ENCODE peak calls at places on chromosomes 4 and X, in seven cellular contexts. C is transverse colon, Q is prostate gland, H is spleen, I is HCT116, T is breast epithelium, D is sigmoid colon. P is an unnamed sample.

GRCh38 chr4:106340774-106341173 is 24.4 kb downstream of the AIMP1 start:
- DNase-seq in C (no peak), H (no peak), T (no peak), I (no peak), D (no peak), Q (no peak), P (no peak)

GRCh38 chr4:141541851-141542250 is 94.5 kb upstream of the IL15 start:
- DNase-seq in C (no peak), H (no peak), T (no peak), I (no peak), D (no peak), Q (no peak), P (no peak)

GRCh38 chrX:10157545-10157944 is 770 bp downstream of the CLCN4 start:
- DNase-seq in T (no peak), C (no peak), H (no peak), Q (no peak), D (no peak), I (no peak), P (no peak)

GRCh38 chrX:134601240-134601639 is 57.0 kb downstream of the PLAC1 start:
- DNase-seq in Q (no peak), I (no peak), H (no peak), T (no peak), D (no peak), C (no peak), P (no peak)

GRCh38 chr4:8754634-8755589 is 116.7 kb downstream of the HMX1 start:
- DNase-seq in T (peak; percentile 42), D (peak; percentile 47), Q (no peak), C (no peak), I (no peak), H (peak; percentile 39), P (no peak)

GRCh38 chr4:146340798-146341197 is 126.5 kb downstream of the REELD1 start:
- DNase-seq in Q (no peak), T (no peak), I (no peak), D (no peak), H (no peak), C (no peak), P (no peak)

GRCh38 chrX:82141942-82142341 is 940.0 kb downstream of the SH3BGRL start:
- DNase-seq in T (no peak), I (no peak), Q (no peak), C (no peak), H (no peak), D (no peak), P (no peak)

GRCh38 chr4:107824367-107825071 is at the start of gene SGMS2:
- DNase-seq in Q (peak; percentile 92), C (peak; percentile 90), T (peak; percentile 89), D (peak; percentile 95), I (peak; percentile 88), H (peak; percentile 90), P (peak; percentile 92)

GRCh38 chrX:121958886-121959285 is 911.5 kb downstream of the GLUD2 start:
- DNase-seq in D (no peak), C (no peak), I (no peak), T (no peak), Q (no peak), H (no peak), P (no peak)

GRCh38 chrX:44106864-44107263 is 133.7 kb upstream of the NDP start:
- DNase-seq in Q (no peak), C (no peak), I (no peak), H (no peak), D (no peak), T (no peak), P (no peak)

GRCh38 chrX:23668335-23668734 is 1.0 kb downstream of the PRDX4 start:
- DNase-seq in I (no peak), Q (no peak), C (no peak), T (no peak), D (no peak), H (no peak), P (no peak)

GRCh38 chrX:54786972-54787371 is 11.1 kb downstream of the ITIH6 start:
- DNase-seq in C (peak; percentile 32), T (no peak), Q (no peak), I (no peak), D (no peak), H (no peak), P (no peak)

GRCh38 chrX:42946544-42947223 is 168.7 kb upstream of the PPP1R2C start:
- DNase-seq in T (no peak), I (no peak), C (no peak), Q (no peak), H (no peak), D (no peak), P (no peak)

GRCh38 chr4:153582954-153583456 is 101.1 kb upstream of the TLR2 start:
- DNase-seq in D (no peak), I (no peak), C (no peak), H (no peak), T (no peak), Q (no peak), P (no peak)

GRCh38 chr4:137124278-137124932 is 407.9 kb downstream of the PCDH18 start:
- DNase-seq in Q (no peak), D (no peak), C (no peak), I (peak; percentile 53), H (no peak), T (no peak), P (no peak)

GRCh38 chr4:1009647-1010521 is 1.5 kb upstream of the FGFRL1 start:
- DNase-seq in T (peak; percentile 74), D (peak; percentile 86), Q (peak; percentile 61), C (peak; percentile 84), H (peak; percentile 95), I (no peak), P (no peak)

GRCh38 chr4:37389967-37390580 is 145.5 kb downstream of the NWD2 start:
- DNase-seq in C (peak; percentile 31), Q (peak; percentile 9), T (no peak), H (no peak), I (peak; percentile 48), D (no peak), P (no peak)

GRCh38 chr4:144645102-144645469 is 870 bp upstream of the HHIP start:
- DNase-seq in I (no peak), D (no peak), H (no peak), Q (no peak), T (no peak), C (no peak), P (no peak)

GRCh38 chr4:125331116-125331515 is 16.4 kb downstream of the FAT4 start:
- DNase-seq in D (no peak), T (no peak), I (no peak), H (no peak), C (no peak), Q (no peak), P (no peak)

GRCh38 chr4:87057835-87058234 is 123.0 kb downstream of the AFF1 start:
- DNase-seq in T (no peak), H (no peak), D (no peak), C (no peak), I (no peak), Q (no peak), P (no peak)

GRCh38 chr4:71254451-71255012 is 84.3 kb upstream of the SLC4A4 start:
- DNase-seq in I (no peak), C (no peak), D (no peak), T (no peak), Q (no peak), H (no peak), P (no peak)

GRCh38 chrX:39853417-39853816 is 244.3 kb downstream of the BCOR start:
- DNase-seq in I (no peak), T (no peak), C (no peak), D (no peak), Q (no peak), H (no peak), P (no peak)

GRCh38 chrX:39852496-39852895 is 245.3 kb downstream of the BCOR start:
- DNase-seq in I (no peak), T (no peak), H (no peak), C (no peak), Q (no peak), D (no peak), P (no peak)

GRCh38 chrX:39855748-39856129 is 242.0 kb downstream of the BCOR start:
- DNase-seq in Q (no peak), C (peak; percentile 62), I (peak; percentile 19), H (no peak), T (no peak), D (no peak), P (no peak)

GRCh38 chrX:39856472-39857121 is 241.2 kb downstream of the BCOR start:
- DNase-seq in Q (no peak), C (no peak), T (no peak), I (no peak), H (no peak), D (no peak), P (no peak)

GRCh38 chrX:39854772-39855747 is 242.7 kb downstream of the BCOR start:
- DNase-seq in C (peak; percentile 53), D (no peak), T (no peak), Q (no peak), H (no peak), I (no peak), P (no peak)
- H3K4me3 ChIP-seq in C (no peak overlapping the region), D (no peak overlapping the region), T (no peak overlapping the region), Q (no peak overlapping the region), H (no peak overlapping the region), I (no peak overlapping the region), P (no peak overlapping the region)

GRCh38 chr4:169611991-169612868 is at the start of gene NEK1:
- DNase-seq in I (peak; percentile 83), C (peak; percentile 90), H (peak; percentile 97), D (peak; percentile 95), T (peak; percentile 79), Q (peak; percentile 65), P (no peak)
- TF ChIP-seq POLR2AphosphoS5 in I (peak; percentile 98), C (peak; percentile 91), H (peak; percentile 99), D (peak; percentile 99), T (peak; percentile 92), Q (peak; percentile 73), P (peak; percentile 96)

GRCh38 chr4:156952078-156952759 is 19.4 kb downstream of the PDGFC start:
- DNase-seq in D (no peak), H (no peak), Q (no peak), I (no peak), C (no peak), T (no peak), P (no peak)

GRCh38 chr4:156948738-156949137 is 22.9 kb downstream of the PDGFC start:
- DNase-seq in I (no peak), Q (no peak), C (no peak), T (no peak), H (no peak), D (no peak), P (no peak)

GRCh38 chr4:156950090-156950489 is 21.5 kb downstream of the PDGFC start:
- DNase-seq in I (no peak), Q (no peak), C (no peak), D (no peak), H (no peak), T (no peak), P (no peak)

GRCh38 chr4:156949373-156949814 is 22.2 kb downstream of the PDGFC start:
- DNase-seq in Q (no peak), C (no peak), I (no peak), H (no peak), D (no peak), T (no peak), P (no peak)

DNA sequence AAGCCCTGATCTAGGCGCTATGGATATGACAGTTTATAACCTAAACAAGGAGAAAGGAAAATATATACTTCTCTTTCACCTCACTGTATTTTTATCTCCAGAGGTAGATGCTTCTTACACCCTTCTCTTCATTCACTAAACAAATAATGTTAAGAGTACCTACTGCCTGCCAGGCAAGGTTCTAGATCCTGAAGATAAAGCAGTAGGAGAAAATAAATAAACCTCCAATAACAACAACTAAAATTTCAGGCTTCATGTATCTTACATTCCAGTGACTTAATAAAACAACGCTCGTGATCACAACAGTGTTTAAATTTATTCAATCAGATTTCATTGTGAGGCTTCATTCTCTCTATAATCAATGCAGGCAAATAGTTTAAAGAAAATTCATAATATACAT is 20.6 kb downstream of the PDGFC start:
- DNase-seq in D (no peak), Q (no peak), C (no peak), T (no peak), H (no peak), I (no peak), P (no peak)
- H3K4me1 ChIP-seq in D (peaks cover 84% of the 10 kb centered on the region), Q (no peaks in the 10 kb centered on the region), C (peaks cover 5% of the 10 kb centered on the region), T (no peaks in the 10 kb centered on the region), H (no peaks in the 10 kb centered on the region), I (peaks cover 24% of the 10 kb centered on the region), P (peaks cover 29% of the 10 kb centered on the region)

GRCh38 chr4:132316738-132317137 is 832.4 kb upstream of the PCDH10 start:
- DNase-seq in D (no peak), C (no peak), I (no peak), H (no peak), T (no peak), Q (no peak), P (no peak)
- H3K4me3 ChIP-seq in D (no peak overlapping the region), C (no peak overlapping the region), I (no peak overlapping the region), H (no peak overlapping the region), T (no peak overlapping the region), Q (no peak overlapping the region), P (no peak overlapping the region)

P was measured in vagina.